ENCODE peak calls at places on chromosomes 2 and 18, in eight cellular contexts. J is NCI-H82; T is activated T-cell treated with anti-CD3 and anti-CD28 coated beads for 1 hour; O is left cardiac atrium; I is Jurkat, Clone E6-1; M is GM12891; A is iris pigment epithelial cell; F is endothelial cell. X is an unnamed sample.

GRCh38 chr2:56687169-56687568 is 503.4 kb downstream of the CCDC85A start:
- DNase-seq in M (no peak), J (no peak), I (no peak), A (peak), F (no peak), T (no peak), O (no peak), X (no peak)

GRCh38 chr2:114534728-114535084 is 92.3 kb downstream of the DPP10 start:
- DNase-seq in A (no peak), T (no peak), M (no peak), F (no peak), O (no peak), I (no peak), J (no peak), X (no peak)

GRCh38 chr2:17518212-17519154 is at the start of gene RAD51AP2:
- DNase-seq in T (no peak), M (peak), O (peak), A (peak), J (peak), F (peak), I (no peak), X (peak)

GRCh38 chr2:84959045-84959493 is 11.9 kb upstream of the KCMF1 start:
- DNase-seq in T (no peak), J (no peak), O (no peak), M (no peak), A (peak), F (no peak), I (no peak), X (no peak)

GRCh38 chr2:79437416-79438281 is 75.2 kb upstream of the CTNNA2 start:
- DNase-seq in F (no peak), A (peak), M (no peak), I (no peak), T (no peak), J (no peak), O (no peak), X (no peak)

GRCh38 chr2:101704046-101704466 is 6.5 kb downstream of the MAP4K4 start:
- DNase-seq in J (no peak), T (no peak), I (peak), F (no peak), M (no peak), O (peak), A (peak), X (no peak)

GRCh38 chr2:42931147-42931817 is 138.9 kb upstream of the HAAO start:
- DNase-seq in O (peak), F (peak), A (no peak), M (no peak), I (no peak), J (peak), T (no peak), X (peak)

GRCh38 chr18:3246636-3247242 is 862 bp upstream of the MYL12A start:
- DNase-seq in I (no peak), T (no peak), J (peak), A (no peak), M (no peak), O (peak), F (peak), X (no peak)

GRCh38 chr2:194128810-194129209 is 1528.2 kb upstream of the SLC39A10 start:
- DNase-seq in T (no peak), I (no peak), M (no peak), A (no peak), J (no peak), O (no peak), F (no peak), X (no peak)

GRCh38 chr2:59935005-59935404 is 618.4 kb downstream of the BCL11A start:
- DNase-seq in M (no peak), A (no peak), F (no peak), O (no peak), J (peak), T (no peak), I (no peak), X (no peak)

GRCh38 chr2:207706936-207707860 is 4.2 kb upstream of the CCNYL1 start:
- DNase-seq in A (no peak), M (no peak), T (no peak), I (no peak), J (no peak), F (no peak), O (no peak), X (no peak)

GRCh38 chr18:23354625-23355024 is 98.5 kb upstream of the RIOK3 start:
- DNase-seq in J (no peak), I (no peak), T (no peak), M (no peak), F (no peak), O (no peak), A (peak), X (no peak)

GRCh38 chr2:223203971-223204370 is 152.0 kb downstream of the KCNE4 start:
- DNase-seq in J (no peak), O (no peak), A (peak), M (no peak), T (no peak), F (no peak), I (no peak), X (no peak)